ENCODE peak calls at places on chromosomes 13 and 19, in eight cellular contexts. One of them, this sample, is unnamed. For H3K4me1, the result is how much of the 10 kb centered on the place peaks cover.

GRCh38 chr13:80030491-80030890 is 310.4 kb downstream of the SPRY2 start:
- DNase-seq in Peyer's patch: peak
- DNase-seq in mesendoderm: peak
- DNase-seq in GM23248: peak
- DNase-seq in thoracic aorta: no peak
- DNase-seq in stomach: no peak
- DNase-seq in CD8-positive, alpha-beta T cell: no peak
- DNase-seq in OCI-LY7: no peak
- DNase-seq in this sample: no peak

GRCh38 chr13:48567521-48568331 is 34.8 kb upstream of the RCBTB2 start:
- DNase-seq in Peyer's patch: no peak
- DNase-seq in mesendoderm: no peak
- DNase-seq in GM23248: peak
- DNase-seq in thoracic aorta: no peak
- DNase-seq in stomach: peak
- DNase-seq in CD8-positive, alpha-beta T cell: no peak
- DNase-seq in OCI-LY7: no peak
- DNase-seq in this sample: peak

GRCh38 chr13:110363009-110363408 is 55.9 kb downstream of the COL4A2 start:
- DNase-seq in Peyer's patch: no peak
- DNase-seq in mesendoderm: peak
- DNase-seq in GM23248: no peak
- DNase-seq in thoracic aorta: no peak
- DNase-seq in stomach: no peak
- DNase-seq in CD8-positive, alpha-beta T cell: no peak
- DNase-seq in OCI-LY7: no peak
- DNase-seq in this sample: no peak

GRCh38 chr19:11087870-11088507 is 1.3 kb upstream of the LDLR start:
- DNase-seq in Peyer's patch: no peak
- DNase-seq in mesendoderm: no peak
- DNase-seq in GM23248: no peak
- DNase-seq in thoracic aorta: no peak
- DNase-seq in stomach: no peak
- DNase-seq in CD8-positive, alpha-beta T cell: no peak
- DNase-seq in OCI-LY7: no peak
- DNase-seq in this sample: no peak

GRCh38 chr13:25192936-25193335 is 20.8 kb upstream of the AMER2 start:
- DNase-seq in Peyer's patch: no peak
- DNase-seq in mesendoderm: no peak
- DNase-seq in GM23248: no peak
- DNase-seq in thoracic aorta: no peak
- DNase-seq in stomach: no peak
- DNase-seq in CD8-positive, alpha-beta T cell: no peak
- DNase-seq in OCI-LY7: no peak
- DNase-seq in this sample: no peak

GRCh38 chr19:43905897-43906296 is 29.2 kb downstream of the ZNF45 start:
- DNase-seq in Peyer's patch: no peak
- DNase-seq in mesendoderm: no peak
- DNase-seq in GM23248: no peak
- DNase-seq in thoracic aorta: no peak
- DNase-seq in stomach: no peak
- DNase-seq in CD8-positive, alpha-beta T cell: no peak
- DNase-seq in OCI-LY7: no peak
- DNase-seq in this sample: no peak

GRCh38 chr13:39918837-39919236 is 263.4 kb downstream of the COG6 start:
- DNase-seq in Peyer's patch: no peak
- DNase-seq in mesendoderm: no peak
- DNase-seq in GM23248: peak
- DNase-seq in thoracic aorta: no peak
- DNase-seq in stomach: no peak
- DNase-seq in CD8-positive, alpha-beta T cell: no peak
- DNase-seq in OCI-LY7: no peak
- DNase-seq in this sample: no peak

GRCh38 chr13:64158910-64159309 is 2743.3 kb upstream of the PCDH20 start:
- DNase-seq in Peyer's patch: no peak
- DNase-seq in mesendoderm: no peak
- DNase-seq in GM23248: peak
- DNase-seq in thoracic aorta: no peak
- DNase-seq in stomach: no peak
- DNase-seq in CD8-positive, alpha-beta T cell: no peak
- DNase-seq in OCI-LY7: no peak
- DNase-seq in this sample: no peak

GRCh38 chr13:113816925-113817859 is 46.7 kb downstream of the GAS6 start:
- DNase-seq in Peyer's patch: peak
- DNase-seq in mesendoderm: peak
- DNase-seq in GM23248: peak
- DNase-seq in thoracic aorta: peak
- DNase-seq in stomach: peak
- DNase-seq in CD8-positive, alpha-beta T cell: peak
- DNase-seq in OCI-LY7: peak
- DNase-seq in this sample: peak

GRCh38 chr19:51145926-51146493 is 3.9 kb downstream of the SIGLEC7 start:
- DNase-seq in Peyer's patch: no peak
- DNase-seq in mesendoderm: no peak
- DNase-seq in GM23248: no peak
- DNase-seq in thoracic aorta: no peak
- DNase-seq in stomach: no peak
- DNase-seq in CD8-positive, alpha-beta T cell: no peak
- DNase-seq in OCI-LY7: no peak
- DNase-seq in this sample: no peak

GRCh38 chr19:49687566-49688316 is 1.7 kb upstream of the ADM5 start:
- DNase-seq in Peyer's patch: no peak
- DNase-seq in mesendoderm: peak
- DNase-seq in GM23248: no peak
- DNase-seq in thoracic aorta: no peak
- DNase-seq in stomach: no peak
- DNase-seq in CD8-positive, alpha-beta T cell: no peak
- DNase-seq in OCI-LY7: no peak
- DNase-seq in this sample: no peak

GRCh38 chr13:80840313-80840976 is 499.5 kb upstream of the SPRY2 start:
- DNase-seq in Peyer's patch: no peak
- DNase-seq in mesendoderm: peak
- DNase-seq in GM23248: peak
- DNase-seq in thoracic aorta: no peak
- DNase-seq in stomach: no peak
- DNase-seq in CD8-positive, alpha-beta T cell: no peak
- DNase-seq in OCI-LY7: no peak
- DNase-seq in this sample: no peak

GRCh38 chr19:3520166-3521103 is 14.3 kb downstream of the FZR1 start:
- DNase-seq in Peyer's patch: peak
- DNase-seq in mesendoderm: peak
- DNase-seq in GM23248: no peak
- DNase-seq in thoracic aorta: no peak
- DNase-seq in stomach: no peak
- DNase-seq in CD8-positive, alpha-beta T cell: no peak
- DNase-seq in OCI-LY7: no peak
- DNase-seq in this sample: no peak

GRCh38 chr19:11596156-11596555 is 1.1 kb upstream of the ZNF627 start:
- DNase-seq in Peyer's patch: no peak
- DNase-seq in mesendoderm: no peak
- DNase-seq in GM23248: no peak
- DNase-seq in thoracic aorta: no peak
- DNase-seq in stomach: no peak
- DNase-seq in CD8-positive, alpha-beta T cell: no peak
- DNase-seq in OCI-LY7: no peak
- DNase-seq in this sample: no peak

GRCh38 chr19:50896591-50897190 is 14.5 kb downstream of the KLK4 start:
- DNase-seq in Peyer's patch: peak
- DNase-seq in mesendoderm: no peak
- DNase-seq in GM23248: peak
- DNase-seq in thoracic aorta: no peak
- DNase-seq in stomach: no peak
- DNase-seq in CD8-positive, alpha-beta T cell: no peak
- DNase-seq in OCI-LY7: peak
- DNase-seq in this sample: no peak

GRCh38 chr19:9934132-9934950 is 2.0 kb downstream of the OLFM2 start:
- DNase-seq in Peyer's patch: peak
- DNase-seq in mesendoderm: peak
- DNase-seq in GM23248: peak
- DNase-seq in thoracic aorta: no peak
- DNase-seq in stomach: peak
- DNase-seq in CD8-positive, alpha-beta T cell: peak
- DNase-seq in OCI-LY7: peak
- DNase-seq in this sample: no peak

GRCh38 chr13:112722433-112723250 is 32.8 kb downstream of the ATP11A start:
- DNase-seq in Peyer's patch: peak
- DNase-seq in mesendoderm: peak
- DNase-seq in GM23248: peak
- DNase-seq in thoracic aorta: no peak
- DNase-seq in stomach: peak
- DNase-seq in CD8-positive, alpha-beta T cell: no peak
- DNase-seq in OCI-LY7: no peak
- DNase-seq in this sample: no peak

DNA sequence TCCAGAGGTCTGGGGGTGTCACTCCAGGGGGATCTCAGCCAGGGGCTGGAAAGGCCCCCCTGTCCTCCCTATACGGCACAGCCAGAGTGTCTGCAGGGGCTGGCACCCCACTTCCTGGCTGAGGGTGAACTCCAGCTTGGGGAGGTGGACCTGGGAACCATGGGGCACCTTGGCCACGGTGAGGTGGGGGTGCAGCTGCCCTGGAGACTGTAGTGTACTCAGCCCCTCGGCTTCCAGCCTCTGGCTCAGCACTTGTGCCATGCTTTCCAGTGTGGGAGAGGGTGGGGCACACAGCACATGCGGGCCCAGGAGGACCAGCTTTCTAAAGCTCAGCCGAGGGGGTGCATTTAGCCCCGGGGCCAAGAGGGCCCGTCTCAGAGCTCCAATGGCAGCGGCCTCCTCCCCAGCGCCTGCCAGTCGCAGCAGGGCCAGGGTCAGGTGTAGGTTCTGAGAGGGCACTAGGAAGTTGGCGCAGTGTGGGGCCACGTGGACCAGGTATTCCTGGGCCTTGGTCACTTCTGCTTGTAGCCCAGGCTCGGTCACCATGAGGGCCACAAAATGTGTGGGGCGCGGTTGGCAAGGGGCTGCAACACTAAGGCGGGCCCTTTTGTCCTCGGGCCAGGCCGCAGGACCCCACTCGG is 1.4 kb downstream of the LENG9 start:
- DNase-seq in Peyer's patch: no peak
- DNase-seq in mesendoderm: no peak
- DNase-seq in GM23248: peak
- DNase-seq in thoracic aorta: no peak
- DNase-seq in stomach: peak
- DNase-seq in CD8-positive, alpha-beta T cell: no peak
- DNase-seq in OCI-LY7: no peak
- DNase-seq in this sample: no peak
- H3K4me1 ChIP-seq in Peyer's patch: under half
- H3K4me1 ChIP-seq in mesendoderm: under half
- H3K4me1 ChIP-seq in GM23248: under half
- H3K4me1 ChIP-seq in thoracic aorta: under half
- H3K4me1 ChIP-seq in stomach: half or more
- H3K4me1 ChIP-seq in CD8-positive, alpha-beta T cell: under half
- H3K4me1 ChIP-seq in OCI-LY7: under half
- H3K4me1 ChIP-seq in this sample: half or more

GRCh38 chr13:35916186-35916585 is 215.0 kb downstream of the DCLK1 start:
- DNase-seq in Peyer's patch: no peak
- DNase-seq in mesendoderm: no peak
- DNase-seq in GM23248: no peak
- DNase-seq in thoracic aorta: no peak
- DNase-seq in stomach: no peak
- DNase-seq in CD8-positive, alpha-beta T cell: no peak
- DNase-seq in OCI-LY7: no peak
- DNase-seq in this sample: no peak
- H3K4me1 ChIP-seq in Peyer's patch: under half
- H3K4me1 ChIP-seq in mesendoderm: under half
- H3K4me1 ChIP-seq in GM23248: under half
- H3K4me1 ChIP-seq in thoracic aorta: under half
- H3K4me1 ChIP-seq in stomach: under half
- H3K4me1 ChIP-seq in CD8-positive, alpha-beta T cell: under half
- H3K4me1 ChIP-seq in OCI-LY7: under half
- H3K4me1 ChIP-seq in this sample: under half

DNA sequence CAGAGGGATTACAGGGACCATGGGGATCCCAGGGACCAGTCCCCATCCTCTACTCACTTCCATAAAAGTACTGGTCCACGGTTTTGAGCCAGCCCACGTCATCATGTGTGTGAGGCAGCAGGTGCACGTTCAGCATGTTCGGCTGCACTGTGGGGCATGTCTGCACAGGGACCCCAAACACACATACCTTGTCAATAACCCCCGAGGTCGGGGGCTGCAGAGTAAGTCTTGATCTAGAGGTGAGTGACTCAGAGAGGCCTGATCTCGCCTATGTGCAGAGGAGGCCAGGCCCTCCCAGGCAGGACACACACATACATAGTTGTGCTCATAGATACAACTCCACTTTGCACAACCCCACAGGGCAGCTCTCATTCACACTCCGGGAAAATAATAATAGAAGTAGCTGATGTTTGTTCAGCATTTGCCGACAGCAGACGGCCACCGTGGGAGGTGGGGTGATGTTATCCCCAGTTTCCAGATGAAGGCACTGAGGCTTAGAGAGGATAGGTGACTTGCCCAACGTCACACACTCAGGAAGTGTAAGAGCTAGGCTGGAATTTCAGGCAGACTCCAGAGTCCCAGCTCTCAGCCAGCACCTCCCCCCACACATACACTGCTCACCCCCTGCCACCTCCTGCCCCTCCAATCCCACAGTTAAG is 767 bp downstream of the MAN2B1 start:
- DNase-seq in Peyer's patch: no peak
- DNase-seq in mesendoderm: peak
- DNase-seq in GM23248: peak
- DNase-seq in thoracic aorta: no peak
- DNase-seq in stomach: no peak
- DNase-seq in CD8-positive, alpha-beta T cell: no peak
- DNase-seq in OCI-LY7: peak
- DNase-seq in this sample: no peak
- H3K4me1 ChIP-seq in Peyer's patch: under half
- H3K4me1 ChIP-seq in mesendoderm: under half
- H3K4me1 ChIP-seq in GM23248: under half
- H3K4me1 ChIP-seq in thoracic aorta: under half
- H3K4me1 ChIP-seq in stomach: half or more
- H3K4me1 ChIP-seq in CD8-positive, alpha-beta T cell: under half
- H3K4me1 ChIP-seq in OCI-LY7: under half
- H3K4me1 ChIP-seq in this sample: under half

DNA sequence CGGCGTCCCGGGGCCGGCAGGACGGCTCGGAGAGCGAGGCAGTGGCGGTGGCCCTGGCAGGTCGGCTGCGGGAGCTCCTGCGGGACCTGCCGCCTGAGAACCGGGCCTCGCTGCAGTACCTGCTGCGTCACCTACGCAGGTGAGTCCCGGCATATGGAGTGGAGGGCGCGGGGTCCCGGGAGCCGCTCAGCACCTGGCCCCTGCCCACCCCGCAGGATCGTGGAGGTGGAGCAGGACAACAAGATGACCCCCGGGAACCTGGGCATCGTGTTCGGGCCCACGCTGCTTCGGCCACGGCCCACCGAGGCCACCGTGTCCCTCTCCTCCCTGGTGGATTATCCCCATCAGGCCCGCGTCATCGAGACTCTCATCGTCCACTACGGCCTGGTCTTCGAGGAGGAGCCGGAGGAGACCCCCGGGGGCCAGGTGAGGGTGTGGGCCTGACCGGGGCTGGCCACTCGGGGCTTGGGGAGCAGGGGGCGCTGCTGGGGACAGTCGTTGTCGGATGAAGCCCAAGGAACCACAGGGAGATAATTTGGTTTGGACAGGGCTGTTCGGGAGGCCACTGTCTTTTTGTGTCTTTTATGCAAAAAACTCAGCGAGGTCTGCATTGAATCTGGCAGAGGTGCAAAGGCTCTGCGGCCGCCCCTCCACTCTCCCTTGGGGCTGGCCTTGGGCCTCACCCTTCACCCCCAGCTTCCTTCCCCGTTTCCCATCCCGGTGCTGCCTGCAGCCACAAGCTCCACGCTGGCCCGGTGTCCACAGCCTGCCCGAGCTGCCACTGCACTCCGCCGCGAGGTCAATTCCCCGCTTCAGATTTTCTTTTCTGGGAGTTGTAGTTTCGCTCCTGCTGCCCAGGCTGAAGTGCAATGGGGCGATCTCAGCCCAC is 12.0 kb downstream of the POLR2E start:
- DNase-seq in Peyer's patch: no peak
- DNase-seq in mesendoderm: no peak
- DNase-seq in GM23248: no peak
- DNase-seq in thoracic aorta: no peak
- DNase-seq in stomach: no peak
- DNase-seq in CD8-positive, alpha-beta T cell: no peak
- DNase-seq in OCI-LY7: no peak
- DNase-seq in this sample: no peak
- H3K4me1 ChIP-seq in Peyer's patch: under half
- H3K4me1 ChIP-seq in mesendoderm: under half
- H3K4me1 ChIP-seq in GM23248: under half
- H3K4me1 ChIP-seq in thoracic aorta: under half
- H3K4me1 ChIP-seq in stomach: under half
- H3K4me1 ChIP-seq in CD8-positive, alpha-beta T cell: half or more
- H3K4me1 ChIP-seq in OCI-LY7: under half
- H3K4me1 ChIP-seq in this sample: under half